ENCODE peak calls at places on chromosomes 7 and 10, in eight cellular contexts. I is GM12878; U is PC-9; W is PC-3; B is CD4-positive, alpha-beta memory T cell; Q is GM23248; G is lower lobe of right lung; C is sigmoid colon. K is an unnamed sample.
A peak's percentile ranks its signal among the peaks of the same experiment; 100 is the strongest.

GRCh38 chr7:101754432-101755159 is 62.8 kb upstream of the CUX1 start:
- DNase-seq in I (no peak), U (no peak), W (peak; percentile 23), B (no peak), Q (peak; percentile 49), G (no peak), C (no peak), K (no peak)

GRCh38 chr10:4234661-4235060 is 449.7 kb upstream of the KLF6 start:
- DNase-seq in I (no peak), U (no peak), W (no peak), B (peak; percentile 53), Q (no peak), G (no peak), C (no peak), K (no peak)

GRCh38 chr10:103716206-103717160 is 138.9 kb downstream of the SH3PXD2A start:
- DNase-seq in I (no peak), U (peak; percentile 52), W (peak; percentile 78), B (no peak), Q (no peak), G (no peak), C (no peak), K (no peak)

GRCh38 chr7:6416516-6417145 is 31.1 kb downstream of the DAGLB start:
- DNase-seq in I (no peak), U (no peak), W (peak; percentile 50), B (no peak), Q (no peak), G (no peak), C (no peak), K (peak; percentile 97)

GRCh38 chr10:48502791-48503190 is 102.1 kb downstream of the ARHGAP22 start:
- DNase-seq in I (no peak), U (no peak), W (no peak), B (no peak), Q (no peak), G (no peak), C (no peak), K (peak; percentile 8)

GRCh38 chr10:24114561-24114960 is 94.4 kb upstream of the KIAA1217 start:
- DNase-seq in I (no peak), U (no peak), W (no peak), B (no peak), Q (no peak), G (no peak), C (no peak), K (no peak)

GRCh38 chr10:127426746-127427145 is 122.4 kb upstream of the NPS start:
- DNase-seq in I (no peak), U (no peak), W (no peak), B (no peak), Q (peak; percentile 12), G (no peak), C (no peak), K (no peak)

GRCh38 chr7:149496642-149497391 is 792 bp downstream of the ZNF746 start:
- DNase-seq in I (no peak), U (peak; percentile 51), W (peak; percentile 23), B (peak; percentile 46), Q (peak; percentile 64), G (peak; percentile 76), C (peak; percentile 80), K (peak; percentile 73)

GRCh38 chr7:673681-674453 is 52.6 kb upstream of the DNAAF5 start:
- DNase-seq in I (no peak), U (no peak), W (no peak), B (no peak), Q (no peak), G (no peak), C (peak; percentile 45), K (peak; percentile 47)

GRCh38 chr7:69633122-69633892 is 35.0 kb downstream of the AUTS2 start:
- DNase-seq in I (no peak), U (no peak), W (no peak), B (no peak), Q (no peak), G (no peak), C (no peak), K (no peak)

GRCh38 chr7:152142976-152143665 is 117.6 kb downstream of the GALNT11 start:
- DNase-seq in I (no peak), U (no peak), W (no peak), B (no peak), Q (no peak), G (no peak), C (no peak), K (no peak)

GRCh38 chr7:135386776-135387175 is 123.1 kb downstream of the CNOT4 start:
- DNase-seq in I (no peak), U (no peak), W (no peak), B (no peak), Q (no peak), G (no peak), C (no peak), K (peak; percentile 13)

GRCh38 chr7:127792528-127793342 is 140.7 kb downstream of the SND1 start:
- DNase-seq in I (no peak), U (peak; percentile 9), W (peak; percentile 48), B (peak; percentile 8), Q (peak; percentile 35), G (no peak), C (no peak), K (peak; percentile 62)

GRCh38 chr7:29038463-29038862 is 80.3 kb upstream of the TRIL start:
- DNase-seq in I (no peak), U (no peak), W (peak; percentile 12), B (no peak), Q (peak; percentile 67), G (no peak), C (no peak), K (no peak)

GRCh38 chr10:117165557-117166419 is 27.7 kb upstream of the VAX1 start:
- DNase-seq in I (no peak), U (peak; percentile 53), W (peak; percentile 63), B (no peak), Q (peak; percentile 77), G (peak; percentile 59), C (no peak), K (peak; percentile 95)

GRCh38 chr7:56115852-56116538 is at the start of gene NUPR2:
- DNase-seq in I (no peak), U (no peak), W (no peak), B (no peak), Q (no peak), G (no peak), C (no peak), K (no peak)

GRCh38 chr10:62454696-62455451 is 80.7 kb downstream of the ZNF365 start:
- DNase-seq in I (no peak), U (peak; percentile 67), W (peak; percentile 99), B (no peak), Q (peak; percentile 78), G (no peak), C (peak; percentile 85), K (no peak)

GRCh38 chr7:30920584-30921539 is 9.2 kb downstream of the AQP1 start:
- DNase-seq in I (no peak), U (peak; percentile 69), W (peak; percentile 47), B (no peak), Q (peak; percentile 75), G (peak; percentile 44), C (peak; percentile 71), K (peak; percentile 37)

GRCh38 chr7:18425227-18425626 is 70.3 kb upstream of the HDAC9 start:
- DNase-seq in I (no peak), U (no peak), W (no peak), B (no peak), Q (no peak), G (no peak), C (no peak), K (no peak)

GRCh38 chr7:141975806-141976523 is 2.4 kb upstream of the TAS2R38 start:
- DNase-seq in I (peak; percentile 7), U (peak; percentile 86), W (peak; percentile 71), B (peak; percentile 53), Q (peak; percentile 80), G (peak; percentile 87), C (no peak), K (peak; percentile 74)
- H3K4me3 ChIP-seq in I (peak overlapping the region; percentile 36), U (no peak overlapping the region), W (peak overlapping the region; percentile 60), B (peak overlapping the region; percentile 24), Q (peak overlapping the region; percentile 53), G (peak overlapping the region; percentile 42), C (no peak overlapping the region), K (peak overlapping the region; percentile 12)

GRCh38 chr10:118595598-118596425 is at the start of gene PRLHR:
- DNase-seq in I (no peak), U (no peak), W (no peak), B (peak; percentile 3), Q (peak; percentile 59), G (no peak), C (no peak), K (peak; percentile 90)
- H3K27me3 ChIP-seq in I (no peaks in the 10 kb centered on the region), U (peaks cover 48% of the 10 kb centered on the region), W (peaks cover 9% of the 10 kb centered on the region), B (peaks cover 17% of the 10 kb centered on the region), Q (peaks cover 46% of the 10 kb centered on the region), G (peaks cover 76% of the 10 kb centered on the region), C (peaks cover 65% of the 10 kb centered on the region), K (peaks cover 38% of the 10 kb centered on the region)

GRCh38 chr7:144390481-144390880 is 13.0 kb downstream of the NOBOX start:
- DNase-seq in I (no peak), U (no peak), W (no peak), B (no peak), Q (no peak), G (no peak), C (peak; percentile 72), K (no peak)

GRCh38 chr7:144386741-144387140 is 16.8 kb downstream of the NOBOX start:
- DNase-seq in I (no peak), U (no peak), W (no peak), B (no peak), Q (peak; percentile 77), G (no peak), C (no peak), K (no peak)

GRCh38 chr7:144391014-144391413 is 12.5 kb downstream of the NOBOX start:
- DNase-seq in I (no peak), U (no peak), W (no peak), B (no peak), Q (no peak), G (no peak), C (peak; percentile 50), K (no peak)

GRCh38 chr7:144388950-144389349 is 14.5 kb downstream of the NOBOX start:
- DNase-seq in I (no peak), U (no peak), W (no peak), B (no peak), Q (no peak), G (no peak), C (peak; percentile 45), K (no peak)

DNA sequence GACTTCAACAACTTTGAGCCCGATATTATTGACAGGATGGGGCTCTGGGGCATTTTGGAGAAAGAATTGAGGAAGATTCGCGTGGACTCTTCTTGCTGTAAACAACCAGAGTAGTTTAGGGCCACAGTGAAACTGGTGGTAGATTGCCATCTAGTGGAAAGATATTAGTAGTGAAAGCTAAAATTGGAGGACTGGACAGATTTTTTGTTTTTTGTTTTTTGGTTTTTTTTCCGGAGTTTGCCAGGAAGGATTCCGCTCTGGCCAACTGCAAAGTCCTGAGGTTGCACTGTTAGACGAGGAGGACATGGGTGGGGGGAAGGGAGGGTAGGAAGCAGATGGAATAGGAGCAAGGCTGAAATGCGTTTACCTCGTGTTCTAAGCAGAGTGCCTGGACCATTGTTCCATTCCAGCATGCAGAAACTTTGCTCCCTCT is 11.7 kb downstream of the NOBOX start:
- DNase-seq in I (no peak), U (peak; percentile 16), W (peak; percentile 74), B (peak; percentile 62), Q (peak; percentile 79), G (no peak), C (peak; percentile 34), K (peak; percentile 59)
- H3K4me3 ChIP-seq in I (no peak overlapping the region), U (peak overlapping the region; percentile 18), W (peak overlapping the region; percentile 63), B (no peak overlapping the region), Q (peak overlapping the region; percentile 21), G (no peak overlapping the region), C (peak overlapping the region; percentile 19), K (no peak overlapping the region)

DNA sequence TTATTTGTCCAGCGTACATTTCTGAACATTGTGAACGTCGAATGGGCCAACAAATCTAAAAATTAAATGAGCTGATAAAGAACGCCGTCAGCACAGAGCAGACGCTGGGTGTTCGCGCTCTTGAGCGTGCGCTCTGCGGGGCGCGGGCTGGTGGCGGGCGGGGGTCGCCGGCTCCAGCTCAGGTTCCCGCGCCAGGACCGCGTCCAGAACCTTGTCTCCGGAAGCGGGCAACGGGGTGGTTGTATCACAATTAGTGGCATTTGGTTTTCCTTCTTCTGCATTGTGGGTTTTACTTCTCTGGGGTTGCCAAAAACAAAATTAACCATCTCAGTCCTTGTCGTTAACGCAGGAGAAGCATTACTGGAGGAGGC is 2.4 kb downstream of the CYP2E1 start:
- DNase-seq in I (no peak), U (no peak), W (no peak), B (no peak), Q (no peak), G (no peak), C (no peak), K (no peak)
- H3K27me3 ChIP-seq in I (peaks cover 6% of the 10 kb centered on the region), U (no peaks in the 10 kb centered on the region), W (no peaks in the 10 kb centered on the region), B (peaks cover 17% of the 10 kb centered on the region), Q (peaks cover 43% of the 10 kb centered on the region), G (peaks cover 61% of the 10 kb centered on the region), C (peaks cover 47% of the 10 kb centered on the region), K (no peaks in the 10 kb centered on the region)